ENCODE peak calls at places on chromosomes 13 and 19, in eight cellular contexts. One of them, this sample, is unnamed.

GRCh38 chr13:45180713-45181601 is 19.9 kb downstream of the KCTD4 start:
- DNase-seq in H54: no peak
- DNase-seq in body of pancreas: no peak
- DNase-seq in adrenal gland: no peak
- DNase-seq in esophagus muscularis mucosa: no peak
- DNase-seq in GM12892: no peak
- DNase-seq in breast epithelium: no peak
- DNase-seq in esophagus squamous epithelium: no peak
- DNase-seq in this sample: no peak

GRCh38 chr13:111572956-111573355 is 252.5 kb downstream of the TEX29 start:
- DNase-seq in H54: no peak
- DNase-seq in body of pancreas: peak; percentile 52
- DNase-seq in adrenal gland: no peak
- DNase-seq in esophagus muscularis mucosa: no peak
- DNase-seq in GM12892: no peak
- DNase-seq in breast epithelium: no peak
- DNase-seq in esophagus squamous epithelium: no peak
- DNase-seq in this sample: no peak

GRCh38 chr13:72851678-72852014 is 69.7 kb downstream of the PIBF1 start:
- DNase-seq in H54: no peak
- DNase-seq in body of pancreas: no peak
- DNase-seq in adrenal gland: no peak
- DNase-seq in esophagus muscularis mucosa: no peak
- DNase-seq in GM12892: no peak
- DNase-seq in breast epithelium: no peak
- DNase-seq in esophagus squamous epithelium: no peak
- DNase-seq in this sample: no peak

GRCh38 chr19:21947775-21948174 is 63.0 kb downstream of the ZNF208 start:
- DNase-seq in H54: no peak
- DNase-seq in body of pancreas: no peak
- DNase-seq in adrenal gland: no peak
- DNase-seq in esophagus muscularis mucosa: no peak
- DNase-seq in GM12892: no peak
- DNase-seq in breast epithelium: no peak
- DNase-seq in esophagus squamous epithelium: no peak
- DNase-seq in this sample: peak; percentile 37

GRCh38 chr19:54616840-54617560 is 13.3 kb upstream of the LILRB1 start:
- DNase-seq in H54: no peak
- DNase-seq in body of pancreas: no peak
- DNase-seq in adrenal gland: no peak
- DNase-seq in esophagus muscularis mucosa: peak; percentile 74
- DNase-seq in GM12892: no peak
- DNase-seq in breast epithelium: no peak
- DNase-seq in esophagus squamous epithelium: no peak
- DNase-seq in this sample: no peak

GRCh38 chr19:7337380-7338194 is 11.2 kb upstream of the ARHGEF18 start:
- DNase-seq in H54: no peak
- DNase-seq in body of pancreas: no peak
- DNase-seq in adrenal gland: no peak
- DNase-seq in esophagus muscularis mucosa: no peak
- DNase-seq in GM12892: peak; percentile 45
- DNase-seq in breast epithelium: no peak
- DNase-seq in esophagus squamous epithelium: no peak
- DNase-seq in this sample: no peak

GRCh38 chr13:114321256-114321655 is 7.0 kb downstream of the CHAMP1 start:
- DNase-seq in H54: no peak
- DNase-seq in body of pancreas: no peak
- DNase-seq in adrenal gland: no peak
- DNase-seq in esophagus muscularis mucosa: no peak
- DNase-seq in GM12892: no peak
- DNase-seq in breast epithelium: no peak
- DNase-seq in esophagus squamous epithelium: no peak
- DNase-seq in this sample: no peak

GRCh38 chr13:46170687-46171086 is 11.3 kb downstream of the LCP1 start:
- DNase-seq in H54: no peak
- DNase-seq in body of pancreas: no peak
- DNase-seq in adrenal gland: no peak
- DNase-seq in esophagus muscularis mucosa: no peak
- DNase-seq in GM12892: no peak
- DNase-seq in breast epithelium: no peak
- DNase-seq in esophagus squamous epithelium: no peak
- DNase-seq in this sample: peak; percentile 44

GRCh38 chr13:39196957-39197644 is 158.8 kb downstream of the NHLRC3 start:
- DNase-seq in H54: no peak
- DNase-seq in body of pancreas: no peak
- DNase-seq in adrenal gland: no peak
- DNase-seq in esophagus muscularis mucosa: no peak
- DNase-seq in GM12892: no peak
- DNase-seq in breast epithelium: no peak
- DNase-seq in esophagus squamous epithelium: no peak
- DNase-seq in this sample: no peak

GRCh38 chr13:43936630-43937029 is 56.9 kb downstream of the LACC1 start:
- DNase-seq in H54: no peak
- DNase-seq in body of pancreas: no peak
- DNase-seq in adrenal gland: no peak
- DNase-seq in esophagus muscularis mucosa: no peak
- DNase-seq in GM12892: no peak
- DNase-seq in breast epithelium: no peak
- DNase-seq in esophagus squamous epithelium: no peak
- DNase-seq in this sample: no peak

GRCh38 chr19:17235618-17236413 is 9.8 kb downstream of the OCEL1 start:
- DNase-seq in H54: no peak
- DNase-seq in body of pancreas: peak; percentile 63
- DNase-seq in adrenal gland: peak; percentile 75
- DNase-seq in esophagus muscularis mucosa: no peak
- DNase-seq in GM12892: peak; percentile 71
- DNase-seq in breast epithelium: peak; percentile 50
- DNase-seq in esophagus squamous epithelium: no peak
- DNase-seq in this sample: peak; percentile 84
- TF ChIP-seq POLR2A in H54: no peak
- TF ChIP-seq POLR2A in body of pancreas: no peak
- TF ChIP-seq POLR2A in adrenal gland: no peak
- TF ChIP-seq POLR2A in esophagus muscularis mucosa: no peak
- TF ChIP-seq POLR2A in GM12892: no peak
- TF ChIP-seq POLR2A in breast epithelium: no peak
- TF ChIP-seq POLR2A in esophagus squamous epithelium: no peak
- TF ChIP-seq POLR2A in this sample: no peak

GRCh38 chr19:554817-555216 is 11.0 kb downstream of the GZMM start:
- DNase-seq in H54: no peak
- DNase-seq in body of pancreas: no peak
- DNase-seq in adrenal gland: no peak
- DNase-seq in esophagus muscularis mucosa: no peak
- DNase-seq in GM12892: no peak
- DNase-seq in breast epithelium: no peak
- DNase-seq in esophagus squamous epithelium: no peak
- DNase-seq in this sample: no peak
- TF ChIP-seq POLR2A in H54: no peak
- TF ChIP-seq POLR2A in body of pancreas: no peak
- TF ChIP-seq POLR2A in adrenal gland: no peak
- TF ChIP-seq POLR2A in esophagus muscularis mucosa: no peak
- TF ChIP-seq POLR2A in GM12892: no peak
- TF ChIP-seq POLR2A in breast epithelium: no peak
- TF ChIP-seq POLR2A in esophagus squamous epithelium: no peak
- TF ChIP-seq POLR2A in this sample: no peak

GRCh38 chr19:42252365-42253244 is 2.3 kb downstream of the ERF start:
- DNase-seq in H54: no peak
- DNase-seq in body of pancreas: peak; percentile 56
- DNase-seq in adrenal gland: peak; percentile 79
- DNase-seq in esophagus muscularis mucosa: no peak
- DNase-seq in GM12892: no peak
- DNase-seq in breast epithelium: peak; percentile 79
- DNase-seq in esophagus squamous epithelium: no peak
- DNase-seq in this sample: peak; percentile 37

GRCh38 chr19:42254850-42255765 is at the start of gene ERF:
- DNase-seq in H54: peak; percentile 93
- DNase-seq in body of pancreas: peak; percentile 96
- DNase-seq in adrenal gland: peak; percentile 94
- DNase-seq in esophagus muscularis mucosa: peak; percentile 99
- DNase-seq in GM12892: peak; percentile 98
- DNase-seq in breast epithelium: peak; percentile 95
- DNase-seq in esophagus squamous epithelium: peak; percentile 71
- DNase-seq in this sample: peak; percentile 98

GRCh38 chr19:42253245-42254082 is 1.5 kb downstream of the ERF start:
- DNase-seq in H54: no peak
- DNase-seq in body of pancreas: peak; percentile 64
- DNase-seq in adrenal gland: peak; percentile 76
- DNase-seq in esophagus muscularis mucosa: no peak
- DNase-seq in GM12892: peak; percentile 83
- DNase-seq in breast epithelium: peak; percentile 66
- DNase-seq in esophagus squamous epithelium: no peak
- DNase-seq in this sample: peak; percentile 64

GRCh38 chr19:42254083-42254849 is 662 bp downstream of the ERF start:
- DNase-seq in H54: no peak
- DNase-seq in body of pancreas: peak; percentile 77
- DNase-seq in adrenal gland: peak; percentile 80
- DNase-seq in esophagus muscularis mucosa: peak; percentile 96
- DNase-seq in GM12892: peak; percentile 59
- DNase-seq in breast epithelium: peak; percentile 76
- DNase-seq in esophagus squamous epithelium: no peak
- DNase-seq in this sample: peak; percentile 75

DNA sequence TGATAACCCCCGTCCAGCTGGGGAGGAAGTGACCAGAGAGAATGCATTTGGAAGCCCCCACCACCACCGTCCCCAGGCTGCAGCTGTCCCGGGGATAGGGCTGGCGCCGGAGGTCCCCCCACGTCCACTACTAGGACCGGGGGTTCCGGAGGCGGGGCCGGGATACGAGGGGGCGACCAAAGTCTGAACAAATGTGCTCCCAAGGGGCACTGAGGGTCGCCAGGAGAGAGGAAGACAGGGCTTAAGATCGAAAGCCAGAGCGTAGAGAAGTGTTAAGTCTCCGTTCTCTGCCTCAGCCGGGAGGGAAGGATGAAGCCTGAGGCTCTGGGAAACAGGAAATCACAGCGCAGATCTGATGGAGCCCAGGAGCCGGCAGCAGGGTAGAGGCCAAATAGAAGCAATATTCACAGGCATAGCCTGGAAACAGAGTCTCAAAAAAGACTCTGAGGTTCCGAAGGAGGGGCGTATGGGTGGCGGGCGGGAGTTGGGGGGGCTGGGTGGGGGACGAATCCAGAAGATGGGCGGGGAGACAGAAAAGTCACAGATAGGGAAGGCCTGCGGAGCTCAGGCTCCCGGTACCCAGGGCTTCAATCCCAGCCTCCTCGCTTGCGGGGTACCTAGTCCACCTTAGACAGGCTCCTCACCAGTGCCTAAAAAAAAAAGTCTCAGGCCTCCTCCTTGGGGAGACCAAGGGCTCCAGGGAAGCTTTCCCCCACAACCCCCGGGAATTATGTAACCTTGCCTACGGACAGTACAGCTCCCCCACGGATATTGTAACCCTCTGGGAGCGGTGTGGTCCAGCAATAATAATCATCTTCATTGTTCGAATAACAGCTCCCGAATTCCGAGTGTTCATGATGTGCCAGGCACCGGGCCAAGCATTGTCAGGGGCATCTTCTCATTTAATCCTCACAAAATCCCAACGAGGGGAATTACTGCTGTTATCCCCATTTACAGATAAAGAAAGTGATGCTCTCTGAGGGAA is 1.1 kb upstream of the ERF start:
- DNase-seq in H54: no peak
- DNase-seq in body of pancreas: no peak
- DNase-seq in adrenal gland: peak; percentile 55
- DNase-seq in esophagus muscularis mucosa: no peak
- DNase-seq in GM12892: no peak
- DNase-seq in breast epithelium: peak; percentile 58
- DNase-seq in esophagus squamous epithelium: no peak
- DNase-seq in this sample: no peak
- TF ChIP-seq POLR2A in H54: no peak
- TF ChIP-seq POLR2A in body of pancreas: peak; percentile 48
- TF ChIP-seq POLR2A in adrenal gland: peak; percentile 25
- TF ChIP-seq POLR2A in esophagus muscularis mucosa: no peak
- TF ChIP-seq POLR2A in GM12892: no peak
- TF ChIP-seq POLR2A in breast epithelium: no peak
- TF ChIP-seq POLR2A in esophagus squamous epithelium: no peak
- TF ChIP-seq POLR2A in this sample: no peak

GRCh38 chr19:41530184-41530534 is 45.8 kb upstream of the CEACAM21 start:
- DNase-seq in H54: no peak
- DNase-seq in body of pancreas: no peak
- DNase-seq in adrenal gland: no peak
- DNase-seq in esophagus muscularis mucosa: peak; percentile 53
- DNase-seq in GM12892: no peak
- DNase-seq in breast epithelium: no peak
- DNase-seq in esophagus squamous epithelium: no peak
- DNase-seq in this sample: no peak

GRCh38 chr19:41532526-41532925 is 43.4 kb upstream of the CEACAM21 start:
- DNase-seq in H54: no peak
- DNase-seq in body of pancreas: no peak
- DNase-seq in adrenal gland: no peak
- DNase-seq in esophagus muscularis mucosa: no peak
- DNase-seq in GM12892: no peak
- DNase-seq in breast epithelium: no peak
- DNase-seq in esophagus squamous epithelium: no peak
- DNase-seq in this sample: no peak

GRCh38 chr19:41533691-41534090 is 42.3 kb upstream of the CEACAM21 start:
- DNase-seq in H54: no peak
- DNase-seq in body of pancreas: no peak
- DNase-seq in adrenal gland: no peak
- DNase-seq in esophagus muscularis mucosa: peak; percentile 31
- DNase-seq in GM12892: no peak
- DNase-seq in breast epithelium: no peak
- DNase-seq in esophagus squamous epithelium: no peak
- DNase-seq in this sample: no peak

GRCh38 chr19:41530761-41531301 is 45.1 kb upstream of the CEACAM21 start:
- DNase-seq in H54: no peak
- DNase-seq in body of pancreas: no peak
- DNase-seq in adrenal gland: peak; percentile 21
- DNase-seq in esophagus muscularis mucosa: peak; percentile 86
- DNase-seq in GM12892: no peak
- DNase-seq in breast epithelium: peak; percentile 57
- DNase-seq in esophagus squamous epithelium: no peak
- DNase-seq in this sample: no peak

DNA sequence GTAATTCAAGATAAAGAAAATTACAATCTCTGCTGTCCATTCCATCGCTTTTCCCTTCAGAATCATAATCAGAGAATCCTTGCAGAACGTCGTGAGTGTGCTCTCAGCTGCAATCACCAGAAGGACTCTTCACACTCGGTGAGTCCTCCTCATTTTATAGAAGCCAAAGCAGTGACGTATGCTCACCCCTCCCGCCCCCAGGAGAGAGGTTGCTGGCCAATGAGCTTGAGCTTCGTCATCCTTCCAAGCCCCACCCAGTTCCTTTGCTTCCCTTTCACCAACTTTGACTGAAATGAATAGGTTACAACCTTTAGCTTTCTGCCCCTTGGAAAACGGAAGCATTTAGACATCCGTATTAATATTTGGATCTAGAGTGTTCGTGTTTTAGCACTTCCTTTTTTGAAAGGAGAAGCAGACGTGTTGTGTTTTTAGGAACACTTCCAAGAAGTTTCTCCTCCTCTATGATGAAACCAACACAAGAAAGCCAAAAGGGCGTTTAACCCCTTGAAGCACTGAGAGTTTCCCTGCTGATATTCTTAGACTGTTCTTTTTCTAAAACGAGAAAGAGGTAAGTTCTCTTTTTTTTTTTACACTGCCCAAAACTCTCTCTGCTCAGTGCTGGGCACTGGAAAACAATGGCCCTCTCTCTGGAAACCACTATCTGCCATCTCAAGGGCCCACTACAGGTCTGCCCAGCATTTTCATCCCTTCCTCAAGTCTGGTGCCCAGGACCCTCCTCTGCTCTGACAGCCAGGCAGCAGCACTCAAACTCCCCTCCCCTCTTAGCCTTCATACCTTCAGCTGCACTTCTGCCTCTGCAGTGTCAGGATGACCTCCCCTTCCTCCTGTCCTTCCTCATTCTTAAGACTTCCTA is 44.3 kb upstream of the CEACAM21 start:
- DNase-seq in H54: peak; percentile 58
- DNase-seq in body of pancreas: peak; percentile 55
- DNase-seq in adrenal gland: peak; percentile 73
- DNase-seq in esophagus muscularis mucosa: peak; percentile 93
- DNase-seq in GM12892: peak; percentile 39
- DNase-seq in breast epithelium: peak; percentile 90
- DNase-seq in esophagus squamous epithelium: peak; percentile 43
- DNase-seq in this sample: peak; percentile 35
- TF ChIP-seq POLR2A in H54: peak; percentile 8
- TF ChIP-seq POLR2A in body of pancreas: peak; percentile 80
- TF ChIP-seq POLR2A in adrenal gland: peak; percentile 85
- TF ChIP-seq POLR2A in esophagus muscularis mucosa: peak; percentile 37
- TF ChIP-seq POLR2A in GM12892: peak; percentile 99
- TF ChIP-seq POLR2A in breast epithelium: peak; percentile 77
- TF ChIP-seq POLR2A in esophagus squamous epithelium: peak; percentile 84
- TF ChIP-seq POLR2A in this sample: peak; percentile 65

This sample was measured in erythroblast.